ENCODE peak calls at places on chromosomes 4 and X, in nine cellular contexts. B, Y, W, L, H, V, R, O and P are unnamed samples.

GRCh38 chrX:147733369-147733768 is 178.3 kb upstream of the FMR1 start:
- DNase-seq in W (no peak), L (no peak), O (no peak), Y (no peak), V (no peak), R (no peak), H (no peak), B (no peak), P (no peak)

GRCh38 chr4:164847967-164848649 is 28.9 kb upstream of the APELA start:
- DNase-seq in L (no peak), R (no peak), B (no peak), H (no peak), Y (no peak), V (no peak), W (no peak), O (no peak), P (no peak)

GRCh38 chr4:147617841-147618421 is 734 bp downstream of the TMEM184C start:
- DNase-seq in V (no peak), H (no peak), O (no peak), L (no peak), W (no peak), R (no peak), B (no peak), Y (no peak), P (no peak)

GRCh38 chrX:106457802-106458201 is 154.0 kb upstream of the RADX start:
- DNase-seq in O (no peak), V (no peak), W (no peak), H (no peak), R (no peak), B (no peak), Y (no peak), L (no peak), P (no peak)

GRCh38 chrX:129739591-129739990 is 812 bp downstream of the XPNPEP2 start:
- DNase-seq in O (no peak), L (no peak), R (no peak), W (no peak), B (peak; percentile 32), Y (no peak), V (no peak), H (no peak), P (no peak)

GRCh38 chr4:39825741-39826231 is 127.8 kb downstream of the UBE2K start:
- DNase-seq in R (peak; percentile 50), L (peak; percentile 71), B (peak; percentile 45), V (no peak), W (no peak), Y (no peak), H (no peak), O (no peak), P (no peak)

GRCh38 chr4:159655547-159655946 is 552.7 kb downstream of the RAPGEF2 start:
- DNase-seq in O (no peak), L (no peak), W (no peak), Y (no peak), H (no peak), B (peak; percentile 80), R (no peak), V (no peak), P (no peak)

GRCh38 chrX:140525448-140525847 is 20.6 kb upstream of the SOX3 start:
- DNase-seq in B (peak; percentile 34), H (no peak), Y (no peak), L (peak; percentile 64), V (no peak), R (peak; percentile 76), W (no peak), O (no peak), P (no peak)

GRCh38 chr4:140752669-140753068 is 3.5 kb downstream of the TBC1D9 start:
- DNase-seq in O (no peak), H (no peak), V (no peak), L (no peak), R (no peak), B (no peak), W (no peak), Y (no peak), P (no peak)

GRCh38 chr4:140754918-140755810 is 1.0 kb downstream of the TBC1D9 start:
- DNase-seq in V (no peak), O (no peak), R (peak; percentile 20), Y (no peak), B (no peak), W (no peak), L (no peak), H (no peak), P (no peak)

GRCh38 chr4:140755811-140756291 is 334 bp downstream of the TBC1D9 start:
- DNase-seq in H (no peak), O (no peak), V (peak; percentile 60), W (no peak), R (peak; percentile 77), Y (no peak), L (peak; percentile 46), B (peak; percentile 67), P (no peak)

GRCh38 chr4:140756292-140757219 is at the start of gene TBC1D9:
- DNase-seq in W (peak; percentile 91), B (peak; percentile 85), Y (no peak), V (peak; percentile 75), O (no peak), R (peak; percentile 86), H (no peak), L (peak; percentile 55), P (peak; percentile 79)

DNA sequence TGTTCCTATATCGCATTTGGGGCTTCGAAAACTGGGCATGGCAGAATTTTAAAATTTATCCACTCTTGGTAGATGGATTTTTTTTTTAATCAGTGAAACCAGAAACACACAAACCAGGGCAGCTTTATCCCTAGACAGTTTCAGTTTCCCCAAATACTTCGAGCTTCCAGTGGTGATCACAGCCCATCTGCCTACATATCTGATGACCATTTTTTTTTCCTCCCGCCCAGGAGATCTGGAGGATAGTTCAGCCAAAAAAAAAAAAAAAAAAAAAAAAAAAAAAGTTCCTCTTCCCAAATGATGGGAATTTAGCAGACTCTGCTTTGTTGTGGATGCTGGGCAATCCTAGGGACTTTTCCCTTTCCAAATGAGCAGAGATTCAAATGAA is 1.0 kb upstream of the TBC1D9 start:
- DNase-seq in B (no peak), O (no peak), L (no peak), V (no peak), W (no peak), R (no peak), Y (no peak), H (no peak), P (no peak)
- H3K4me3 ChIP-seq in B (peak overlapping the region; percentile 82), O (no peak overlapping the region), L (peak overlapping the region; percentile 89), V (peak overlapping the region; percentile 92), W (peak overlapping the region; percentile 76), R (peak overlapping the region; percentile 81), Y (no peak overlapping the region), H (no peak overlapping the region), P (no peak overlapping the region)

GRCh38 chr4:81164126-81164525 is 50.9 kb downstream of the PRKG2 start:
- DNase-seq in W (no peak), V (no peak), R (no peak), O (no peak), B (no peak), Y (no peak), L (no peak), H (no peak), P (no peak)

GRCh38 chr4:81166431-81166830 is 48.6 kb downstream of the PRKG2 start:
- DNase-seq in O (no peak), V (no peak), R (peak; percentile 68), B (no peak), Y (no peak), H (no peak), W (no peak), L (no peak), P (no peak)

GRCh38 chr4:81165853-81166430 is 49.1 kb downstream of the PRKG2 start:
- DNase-seq in H (no peak), O (no peak), W (no peak), V (no peak), L (peak; percentile 11), B (no peak), Y (no peak), R (peak; percentile 76), P (no peak)

GRCh38 chr4:81162752-81163458 is 52.1 kb downstream of the PRKG2 start:
- DNase-seq in W (no peak), V (no peak), H (no peak), O (no peak), B (no peak), R (no peak), L (no peak), Y (no peak), P (no peak)

DNA sequence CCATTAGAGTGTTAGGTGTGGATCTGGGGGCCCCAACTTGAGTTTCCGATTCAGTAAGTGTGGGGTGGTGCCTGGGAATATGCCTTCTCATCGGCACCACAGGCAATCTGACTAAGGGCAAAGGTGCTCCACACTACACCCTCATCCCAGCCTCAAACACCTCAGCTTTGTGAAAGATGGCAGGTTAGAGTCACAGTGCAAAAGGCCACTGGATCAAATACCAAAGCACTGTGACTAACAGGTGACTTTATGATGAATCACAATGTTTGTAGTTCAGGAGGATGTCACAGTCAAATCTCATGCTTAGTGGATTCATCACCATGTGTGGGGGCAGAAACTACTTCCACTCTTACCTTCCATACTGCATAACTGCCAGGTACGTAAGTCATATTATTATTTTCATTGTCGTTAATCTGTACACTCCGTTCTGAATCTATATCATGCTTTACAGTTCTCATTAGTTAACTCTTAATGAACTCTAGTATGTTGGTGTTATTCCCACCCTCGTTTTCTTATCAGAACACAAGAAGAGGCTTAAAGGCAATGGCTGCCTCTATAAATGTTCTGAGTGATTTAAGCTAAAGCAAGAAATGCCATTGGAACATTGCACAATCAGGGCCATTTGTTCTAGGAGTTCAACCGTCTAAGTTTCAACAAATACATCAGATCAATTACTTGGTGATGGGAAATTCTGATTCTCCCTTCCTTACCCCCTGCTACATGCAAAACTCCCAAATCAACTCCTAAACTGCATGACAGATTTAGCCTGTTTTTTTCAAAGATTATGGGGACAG is 50.2 kb downstream of the PRKG2 start:
- DNase-seq in B (peak; percentile 20), O (no peak), H (no peak), R (peak; percentile 88), Y (no peak), L (peak; percentile 83), V (no peak), W (peak; percentile 90), P (no peak)
- H3K27ac ChIP-seq in B (no peak overlapping the region), O (no peak overlapping the region), H (no peak overlapping the region), R (peak overlapping the region; percentile 72), Y (no peak overlapping the region), L (no peak overlapping the region), V (no peak overlapping the region), W (no peak overlapping the region), P (no peak overlapping the region)

GRCh38 chr4:86160423-86160822 is 199.4 kb downstream of the MAPK10 start:
- DNase-seq in Y (no peak), V (no peak), B (no peak), H (no peak), O (no peak), L (no peak), W (no peak), R (peak; percentile 18), P (no peak)
- H3K4me1 ChIP-seq in Y (no peaks in the 10 kb centered on the region), V (no peaks in the 10 kb centered on the region), B (no peaks in the 10 kb centered on the region), H (no peaks in the 10 kb centered on the region), O (no peaks in the 10 kb centered on the region), L (no peaks in the 10 kb centered on the region), W (no peaks in the 10 kb centered on the region), R (peaks cover 7% of the 10 kb centered on the region), P (no peaks in the 10 kb centered on the region)

DNA sequence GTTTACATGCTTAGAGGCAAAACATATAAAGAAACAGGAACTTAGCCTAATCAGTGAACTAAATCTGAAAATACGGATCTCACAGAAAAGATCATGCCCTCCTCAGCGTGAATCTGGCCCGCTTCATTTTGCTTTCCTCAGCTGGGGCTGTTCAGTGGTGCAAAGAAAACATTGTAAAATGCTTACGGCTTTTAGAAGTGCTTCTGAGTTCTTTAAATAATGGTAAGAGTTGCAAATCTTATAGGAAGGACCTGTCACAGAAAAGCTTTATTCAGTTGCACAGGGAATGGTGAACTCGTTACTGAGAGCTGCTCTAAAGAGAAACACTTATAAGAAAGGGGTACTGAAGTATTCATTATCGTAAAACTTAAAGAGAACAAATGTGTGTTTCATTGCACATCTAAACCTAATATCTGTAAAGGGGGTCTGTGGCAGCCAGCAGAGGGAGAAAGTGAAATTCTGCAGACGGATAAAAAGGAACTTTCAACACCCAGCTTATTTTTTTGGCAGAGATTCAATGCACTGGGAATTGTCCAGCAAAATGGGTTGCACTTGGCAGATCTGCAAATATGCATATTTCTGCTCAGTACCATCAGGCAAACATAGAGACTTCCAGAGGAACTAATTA is 139.2 kb upstream of the ANK2 start:
- DNase-seq in H (no peak), V (no peak), O (no peak), R (peak; percentile 70), B (peak; percentile 90), Y (no peak), L (peak; percentile 13), W (no peak), P (no peak)
- H3K4me3 ChIP-seq in H (no peak overlapping the region), V (no peak overlapping the region), O (no peak overlapping the region), R (peak overlapping the region; percentile 49), B (no peak overlapping the region), Y (no peak overlapping the region), L (no peak overlapping the region), W (no peak overlapping the region), P (no peak overlapping the region)